ENCODE peak calls at places on chromosome 1, in six cellular contexts. One of them, this sample, is unnamed.

GRCh38 chr1:234781241-234782056 is 171.5 kb upstream of the IRF2BP2 start:
- DNase-seq in putamen: no peak
- DNase-seq in retina: no peak
- DNase-seq in iris pigment epithelial cell: no peak
- DNase-seq in MV-4-11: peak; percentile 32
- DNase-seq in body of pancreas: no peak
- DNase-seq in this sample: no peak

GRCh38 chr1:206513312-206514111 is 6.2 kb downstream of the RASSF5 start:
- DNase-seq in retina: no peak
- DNase-seq in body of pancreas: peak; percentile 77
- DNase-seq in putamen: no peak
- DNase-seq in MV-4-11: no peak
- DNase-seq in iris pigment epithelial cell: peak; percentile 85
- DNase-seq in this sample: peak; percentile 93

GRCh38 chr1:95731466-95731865 is 497.5 kb downstream of the RWDD3 start:
- DNase-seq in iris pigment epithelial cell: no peak
- DNase-seq in body of pancreas: no peak
- DNase-seq in putamen: no peak
- DNase-seq in MV-4-11: no peak
- DNase-seq in retina: no peak
- DNase-seq in this sample: no peak

GRCh38 chr1:227759345-227760300 is 24.4 kb downstream of the SNAP47 start:
- DNase-seq in MV-4-11: no peak
- DNase-seq in retina: no peak
- DNase-seq in body of pancreas: no peak
- DNase-seq in iris pigment epithelial cell: peak; percentile 99
- DNase-seq in putamen: no peak
- DNase-seq in this sample: peak; percentile 98

GRCh38 chr1:214004014-214004413 is 16.2 kb downstream of the PROX1 start:
- DNase-seq in iris pigment epithelial cell: no peak
- DNase-seq in retina: peak; percentile 19
- DNase-seq in MV-4-11: no peak
- DNase-seq in putamen: no peak
- DNase-seq in body of pancreas: no peak
- DNase-seq in this sample: no peak

GRCh38 chr1:229309074-229309473 is 33.8 kb downstream of the CCSAP start:
- DNase-seq in retina: no peak
- DNase-seq in putamen: no peak
- DNase-seq in iris pigment epithelial cell: no peak
- DNase-seq in MV-4-11: no peak
- DNase-seq in body of pancreas: no peak
- DNase-seq in this sample: no peak

GRCh38 chr1:38814984-38815464 is 44.5 kb downstream of the RRAGC start:
- DNase-seq in retina: no peak
- DNase-seq in iris pigment epithelial cell: no peak
- DNase-seq in MV-4-11: no peak
- DNase-seq in putamen: no peak
- DNase-seq in body of pancreas: no peak
- DNase-seq in this sample: no peak

GRCh38 chr1:234782057-234782800 is 172.3 kb upstream of the IRF2BP2 start:
- DNase-seq in retina: peak; percentile 49
- DNase-seq in body of pancreas: no peak
- DNase-seq in MV-4-11: no peak
- DNase-seq in putamen: no peak
- DNase-seq in iris pigment epithelial cell: no peak
- DNase-seq in this sample: peak; percentile 34

GRCh38 chr1:225825606-225826005 is 15.7 kb downstream of the EPHX1 start:
- DNase-seq in body of pancreas: no peak
- DNase-seq in putamen: no peak
- DNase-seq in iris pigment epithelial cell: no peak
- DNase-seq in MV-4-11: no peak
- DNase-seq in retina: no peak
- DNase-seq in this sample: no peak